ENCODE peak calls at places on chromosomes 1 and 21, in ten cellular contexts. A is sigmoid colon, I is GM23338, Y is GM12891, O is suprapubic skin, D is breast epithelium, Q is HCT116, N is endothelial cell of umbilical vein, P is stomach, J is esophagus muscularis mucosa. G is an unnamed sample.

GRCh38 chr1:248839168-248839555 is 1.1 kb downstream of the ZNF672 start:
- DNase-seq in A (no peak), I (no peak), Y (no peak), O (no peak), D (no peak), Q (no peak), N (no peak), P (no peak), J (no peak), G (no peak)

GRCh38 chr1:8876099-8876496 is 2.4 kb downstream of the ENO1 start:
- DNase-seq in A (no peak), I (no peak), Y (no peak), O (no peak), D (no peak), Q (no peak), N (no peak), P (no peak), J (no peak), G (no peak)

GRCh38 chr1:83509229-83509870 is 489.6 kb downstream of the TTLL7 start:
- DNase-seq in A (no peak), I (no peak), Y (no peak), O (no peak), D (no peak), Q (no peak), N (no peak), P (no peak), J (no peak), G (no peak)

GRCh38 chr1:158818991-158819405 is 12.2 kb upstream of the MNDA start:
- DNase-seq in A (no peak), I (no peak), Y (no peak), O (no peak), D (no peak), Q (no peak), N (no peak), P (no peak), J (no peak), G (no peak)

GRCh38 chr1:226530591-226530990 is 18.0 kb upstream of the STUM start:
- DNase-seq in A (no peak), I (no peak), Y (no peak), O (no peak), D (no peak), Q (no peak), N (no peak), P (no peak), J (no peak), G (no peak)

GRCh38 chr1:151401860-151402259 is 2.5 kb downstream of the PSMB4 start:
- DNase-seq in A (no peak), I (no peak), Y (no peak), O (no peak), D (no peak), Q (no peak), N (no peak), P (no peak), J (no peak), G (no peak)

GRCh38 chr1:24754229-24754628 is 9.0 kb downstream of the CLIC4 start:
- DNase-seq in A (no peak), I (no peak), Y (no peak), O (no peak), D (no peak), Q (no peak), N (peak), P (no peak), J (peak), G (no peak)

GRCh38 chr1:28751315-28752056 is 14.7 kb downstream of the YTHDF2 start:
- DNase-seq in A (no peak), I (no peak), Y (no peak), O (no peak), D (no peak), Q (no peak), N (peak), P (no peak), J (no peak), G (no peak)

GRCh38 chr1:207868769-207869721 is 41.9 kb downstream of the CD34 start:
- DNase-seq in A (peak), I (peak), Y (peak), O (peak), D (peak), Q (peak), N (peak), P (peak), J (peak), G (peak)

GRCh38 chr1:12053752-12054548 is 9.2 kb upstream of the TNFRSF8 start:
- DNase-seq in A (no peak), I (no peak), Y (no peak), O (no peak), D (no peak), Q (no peak), N (no peak), P (no peak), J (no peak), G (no peak)

GRCh38 chr1:174209347-174210187 is 50.2 kb downstream of the RABGAP1L start:
- DNase-seq in A (no peak), I (no peak), Y (no peak), O (no peak), D (no peak), Q (no peak), N (no peak), P (no peak), J (no peak), G (no peak)

GRCh38 chr1:213698092-213698702 is 289.6 kb upstream of the PROX1 start:
- DNase-seq in A (no peak), I (no peak), Y (no peak), O (no peak), D (no peak), Q (no peak), N (peak), P (no peak), J (no peak), G (no peak)

GRCh38 chr21:31592501-31592900 is 67.0 kb upstream of the SOD1 start:
- DNase-seq in A (no peak), I (no peak), Y (no peak), O (no peak), D (no peak), Q (no peak), N (no peak), P (no peak), J (no peak), G (no peak)

GRCh38 chr1:19918057-19918456 is 5.4 kb downstream of the PLA2G2E start:
- DNase-seq in A (peak), I (peak), Y (peak), O (peak), D (peak), Q (peak), N (peak), P (peak), J (no peak), G (peak)

GRCh38 chr1:103514920-103515503 is 10.5 kb upstream of the RNPC3 start:
- DNase-seq in A (no peak), I (peak), Y (no peak), O (no peak), D (no peak), Q (peak), N (peak), P (no peak), J (no peak), G (no peak)

GRCh38 chr21:17925900-17926299 is 106.7 kb upstream of the C21orf91 start:
- DNase-seq in A (no peak), I (peak), Y (no peak), O (no peak), D (no peak), Q (no peak), N (peak), P (no peak), J (no peak), G (no peak)

GRCh38 chr1:25022361-25023189 is 92.5 kb upstream of the RUNX3 start:
- DNase-seq in A (peak), I (peak), Y (peak), O (no peak), D (peak), Q (peak), N (no peak), P (peak), J (no peak), G (peak)

GRCh38 chr1:3427711-3428704 is 26.5 kb upstream of the ARHGEF16 start:
- DNase-seq in A (no peak), I (no peak), Y (no peak), O (no peak), D (no peak), Q (no peak), N (no peak), P (no peak), J (no peak), G (no peak)

GRCh38 chr1:119266386-119266785 is 102.2 kb upstream of the HAO2 start:
- DNase-seq in A (no peak), I (no peak), Y (peak), O (no peak), D (no peak), Q (no peak), N (no peak), P (no peak), J (no peak), G (no peak)

GRCh38 chr1:117235863-117236465 is 25.2 kb upstream of the VTCN1 start:
- DNase-seq in A (no peak), I (no peak), Y (no peak), O (no peak), D (no peak), Q (no peak), N (no peak), P (no peak), J (no peak), G (no peak)

GRCh38 chr1:34918609-34919561 is 10.6 kb downstream of the DLGAP3 start:
- DNase-seq in A (no peak), I (peak), Y (peak), O (no peak), D (no peak), Q (no peak), N (no peak), P (no peak), J (no peak), G (no peak)

GRCh38 chr1:119613769-119614358 is 34.2 kb downstream of the ZNF697 start:
- DNase-seq in A (peak), I (peak), Y (no peak), O (peak), D (peak), Q (peak), N (peak), P (peak), J (peak), G (peak)

GRCh38 chr1:108747898-108748297 is 1.4 kb downstream of the STXBP3 start:
- DNase-seq in A (no peak), I (no peak), Y (no peak), O (no peak), D (no peak), Q (no peak), N (peak), P (no peak), J (no peak), G (no peak)

GRCh38 chr1:108749081-108749480 is 2.6 kb downstream of the STXBP3 start:
- DNase-seq in A (no peak), I (no peak), Y (no peak), O (no peak), D (no peak), Q (no peak), N (no peak), P (no peak), J (no peak), G (no peak)

GRCh38 chr1:108758782-108759181 is 12.3 kb downstream of the STXBP3 start:
- DNase-seq in A (no peak), I (no peak), Y (no peak), O (no peak), D (no peak), Q (no peak), N (no peak), P (no peak), J (no peak), G (no peak)

GRCh38 chr1:108750476-108751191 is 4.2 kb downstream of the STXBP3 start:
- DNase-seq in A (no peak), I (no peak), Y (no peak), O (no peak), D (no peak), Q (no peak), N (no peak), P (no peak), J (no peak), G (no peak)

GRCh38 chr1:108753363-108753762 is 6.9 kb downstream of the STXBP3 start:
- DNase-seq in A (no peak), I (no peak), Y (no peak), O (no peak), D (no peak), Q (no peak), N (no peak), P (no peak), J (no peak), G (no peak)
- TF ChIP-seq POLR2AphosphoS5 in A (no peak), I (no peak), Y (no peak), O (no peak), D (no peak), Q (no peak), N (no peak), P (no peak), J (no peak), G (no peak)

GRCh38 chr1:210352575-210352974 is 23.9 kb downstream of the HHAT start:
- DNase-seq in A (no peak), I (no peak), Y (no peak), O (no peak), D (no peak), Q (no peak), N (no peak), P (no peak), J (no peak), G (no peak)
- TF ChIP-seq POLR2AphosphoS5 in A (no peak), I (no peak), Y (no peak), O (no peak), D (no peak), Q (no peak), N (no peak), P (no peak), J (no peak), G (no peak)

GRCh38 chr1:81329061-81329460 is 471.7 kb upstream of the ADGRL2 start:
- DNase-seq in A (no peak), I (no peak), Y (no peak), O (no peak), D (no peak), Q (no peak), N (no peak), P (no peak), J (no peak), G (no peak)

GRCh38 chr1:81330111-81330510 is 470.6 kb upstream of the ADGRL2 start:
- DNase-seq in A (no peak), I (no peak), Y (no peak), O (no peak), D (no peak), Q (no peak), N (no peak), P (no peak), J (no peak), G (no peak)

GRCh38 chr1:81327743-81328142 is 473.0 kb upstream of the ADGRL2 start:
- DNase-seq in A (no peak), I (no peak), Y (no peak), O (no peak), D (no peak), Q (no peak), N (no peak), P (no peak), J (no peak), G (no peak)

GRCh38 chr1:81325404-81325803 is 475.3 kb upstream of the ADGRL2 start:
- DNase-seq in A (no peak), I (no peak), Y (no peak), O (no peak), D (no peak), Q (no peak), N (no peak), P (no peak), J (no peak), G (no peak)

GRCh38 chr1:81327103-81327728 is 473.5 kb upstream of the ADGRL2 start:
- DNase-seq in A (no peak), I (no peak), Y (no peak), O (no peak), D (no peak), Q (no peak), N (no peak), P (no peak), J (no peak), G (no peak)
- TF ChIP-seq POLR2AphosphoS5 in A (no peak), I (no peak), Y (no peak), O (no peak), D (no peak), Q (no peak), N (no peak), P (no peak), J (no peak), G (no peak)

DNA sequence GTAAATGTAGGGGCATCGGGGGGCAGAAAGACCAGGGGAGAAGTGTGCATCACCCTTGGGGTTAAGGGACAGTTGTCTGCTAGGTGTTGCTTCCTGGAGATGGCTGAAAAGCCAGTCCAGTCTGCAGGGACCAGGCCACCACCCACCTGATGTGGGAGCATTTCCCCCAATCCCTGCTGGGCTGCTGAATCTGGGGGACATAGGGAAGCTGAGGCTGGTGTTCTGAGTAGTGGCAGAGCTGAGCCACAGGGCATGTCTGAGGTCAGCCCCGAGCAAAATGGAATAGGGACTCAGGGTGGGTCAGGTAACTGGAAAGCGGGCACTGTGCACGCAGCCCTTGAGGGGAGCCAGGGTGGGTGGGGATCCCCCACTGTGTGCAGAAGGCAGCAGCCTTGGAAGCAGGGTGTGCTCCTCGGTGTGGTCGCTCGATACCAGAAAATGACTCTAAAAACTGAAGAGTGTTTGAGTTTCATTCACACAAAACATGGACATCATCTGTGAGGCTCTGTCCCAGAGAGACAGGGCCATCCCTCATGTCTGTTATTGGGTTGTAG is 2.4 kb upstream of the CCNL2 start:
- DNase-seq in A (no peak), I (no peak), Y (no peak), O (no peak), D (no peak), Q (no peak), N (no peak), P (no peak), J (no peak), G (no peak)
- TF ChIP-seq POLR2AphosphoS5 in A (no peak), I (no peak), Y (peak), O (no peak), D (no peak), Q (no peak), N (no peak), P (no peak), J (no peak), G (no peak)

GRCh38 chr1:77395051-77395450 is 113.2 kb downstream of the AK5 start:
- DNase-seq in A (no peak), I (no peak), Y (no peak), O (no peak), D (no peak), Q (no peak), N (no peak), P (no peak), J (no peak), G (no peak)

GRCh38 chr1:77401384-77401783 is 119.6 kb downstream of the AK5 start:
- DNase-seq in A (no peak), I (no peak), Y (no peak), O (no peak), D (no peak), Q (no peak), N (no peak), P (no peak), J (no peak), G (no peak)

GRCh38 chr1:77399250-77400086 is 117.6 kb downstream of the AK5 start:
- DNase-seq in A (no peak), I (no peak), Y (no peak), O (no peak), D (no peak), Q (no peak), N (no peak), P (no peak), J (no peak), G (no peak)

GRCh38 chr1:77400781-77401180 is 119.0 kb downstream of the AK5 start:
- DNase-seq in A (no peak), I (no peak), Y (no peak), O (no peak), D (no peak), Q (no peak), N (no peak), P (no peak), J (no peak), G (no peak)

GRCh38 chr1:77398115-77398514 is 116.3 kb downstream of the AK5 start:
- DNase-seq in A (no peak), I (peak), Y (no peak), O (no peak), D (no peak), Q (no peak), N (no peak), P (no peak), J (no peak), G (no peak)
- TF ChIP-seq POLR2AphosphoS5 in A (no peak), I (no peak), Y (no peak), O (no peak), D (no peak), Q (no peak), N (no peak), P (no peak), J (no peak), G (no peak)

DNA sequence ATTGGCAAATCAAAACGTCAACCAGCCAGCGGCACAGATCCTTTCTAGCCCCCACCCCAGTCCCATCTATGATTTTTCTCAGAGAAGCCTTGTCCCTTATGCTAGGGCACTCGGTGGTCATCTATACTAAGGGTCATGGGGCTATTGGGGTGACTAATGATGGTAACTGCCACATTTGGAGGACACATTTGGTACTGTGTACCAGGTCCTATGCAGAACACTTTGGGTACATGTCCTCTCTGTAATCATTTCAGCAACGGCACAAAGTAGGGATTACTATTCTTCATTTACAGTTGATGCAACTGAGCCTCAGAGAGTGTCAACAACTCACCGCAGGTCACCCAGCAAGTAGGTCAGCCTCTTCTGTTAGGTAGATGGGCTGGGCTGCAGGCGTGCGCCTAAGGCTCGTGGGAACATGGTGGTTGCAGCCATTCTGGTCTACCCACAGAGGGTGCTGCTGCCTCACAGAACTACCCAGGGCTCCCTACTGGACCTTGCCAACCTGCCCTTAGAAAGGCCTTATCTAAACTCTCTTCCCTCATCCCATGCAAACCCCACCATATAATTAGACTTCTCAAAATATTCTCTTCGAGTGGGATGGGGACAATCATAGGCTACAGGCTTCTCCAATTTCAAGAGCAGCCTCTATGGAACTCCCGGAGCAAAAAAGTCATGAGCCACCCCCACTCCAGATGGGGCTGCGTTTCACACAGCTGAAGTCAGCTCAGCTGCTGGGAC is 5.7 kb upstream of the SDHB start:
- DNase-seq in A (no peak), I (peak), Y (no peak), O (no peak), D (peak), Q (peak), N (peak), P (peak), J (no peak), G (peak)
- TF ChIP-seq POLR2AphosphoS5 in A (no peak), I (no peak), Y (no peak), O (no peak), D (no peak), Q (no peak), N (no peak), P (peak), J (no peak), G (no peak)

GRCh38 chr1:32963746-32964460 is 706 bp downstream of the RNF19B start:
- DNase-seq in A (peak), I (peak), Y (peak), O (peak), D (peak), Q (no peak), N (peak), P (peak), J (no peak), G (peak)
- TF ChIP-seq POLR2AphosphoS5 in A (no peak), I (peak), Y (no peak), O (no peak), D (peak), Q (peak), N (no peak), P (no peak), J (peak), G (peak)

DNA sequence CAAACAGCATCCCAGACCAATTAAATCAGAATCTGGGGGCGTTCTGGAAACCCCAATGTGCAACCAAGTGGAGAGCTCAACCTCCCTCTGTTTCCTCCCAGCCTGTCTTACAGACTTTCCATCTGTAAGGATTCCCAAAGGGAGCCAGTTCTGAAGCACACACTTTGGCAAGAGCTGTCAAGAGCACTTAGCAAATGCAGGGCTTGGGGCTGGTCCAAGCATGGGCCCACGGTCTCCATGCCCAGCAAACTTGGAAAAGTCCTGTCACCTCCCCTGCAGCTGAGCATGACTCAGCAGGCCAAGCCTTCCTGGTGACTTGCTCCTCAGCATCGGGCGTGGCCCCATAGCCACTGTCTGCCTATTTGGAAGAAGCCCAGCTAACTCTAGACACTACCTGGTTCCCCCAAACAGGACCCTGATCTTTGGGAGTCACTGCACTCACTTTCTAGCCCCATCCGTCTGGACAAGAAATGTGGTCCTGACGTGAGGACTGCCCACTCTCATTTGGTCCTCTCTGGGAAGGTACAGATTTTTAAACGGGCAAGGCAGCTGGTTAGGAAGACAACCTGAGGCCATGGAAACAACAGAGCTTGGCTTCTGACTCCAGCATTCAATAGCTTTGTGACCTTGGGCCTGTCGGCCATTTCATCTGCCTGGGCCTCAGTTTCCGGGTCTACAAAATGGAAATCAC is 16.9 kb downstream of the SLC2A1 start:
- DNase-seq in A (peak), I (no peak), Y (no peak), O (no peak), D (peak), Q (peak), N (peak), P (peak), J (no peak), G (peak)
- TF ChIP-seq POLR2AphosphoS5 in A (no peak), I (no peak), Y (no peak), O (peak), D (peak), Q (peak), N (no peak), P (peak), J (peak), G (peak)

G was measured in prostate gland.